ENCODE peak calls at places on chromosomes 16 and 17, in six cellular contexts. U is heart right ventricle, L is suprapubic skin, I is lower leg skin, M is AG04450, Y is hepatocyte. X is an unnamed sample.
A peak's percentile ranks its signal among the peaks of the same experiment; 100 is the strongest.

GRCh38 chr16:526181-527014 is 1.1 kb upstream of the CAPN15 start:
- DNase-seq in U (peak; percentile 65), L (no peak), I (no peak), M (no peak), Y (peak; percentile 80), X (peak; percentile 41)

GRCh38 chr16:54194008-54194731 is 92.4 kb downstream of the IRX3 start:
- DNase-seq in U (peak; percentile 91), L (peak; percentile 95), I (peak; percentile 95), M (no peak), Y (no peak), X (no peak)

GRCh38 chr17:67157732-67158639 is 87.0 kb downstream of the HELZ start:
- DNase-seq in U (no peak), L (no peak), I (no peak), M (no peak), Y (peak; percentile 34), X (peak; percentile 27)

GRCh38 chr16:87352818-87353217 is 30.8 kb downstream of the FBXO31 start:
- DNase-seq in U (no peak), L (no peak), I (no peak), M (no peak), Y (no peak), X (no peak)

GRCh38 chr17:80716986-80717385 is 172.3 kb downstream of the RPTOR start:
- DNase-seq in U (no peak), L (no peak), I (no peak), M (no peak), Y (no peak), X (no peak)

GRCh38 chr16:35797811-35798210 is 2338.4 kb downstream of the TP53TG3F start:
- DNase-seq in U (no peak), L (no peak), I (no peak), M (no peak), Y (no peak), X (no peak)

GRCh38 chr16:47716571-47716970 is 255.4 kb downstream of the PHKB start:
- DNase-seq in U (no peak), L (no peak), I (no peak), M (no peak), Y (no peak), X (no peak)

GRCh38 chr16:56558024-56558747 is 6.7 kb upstream of the MT4 start:
- DNase-seq in U (no peak), L (no peak), I (no peak), M (peak; percentile 8), Y (no peak), X (peak; percentile 82)

GRCh38 chr17:75521951-75522727 is 3.4 kb upstream of the LLGL2 start:
- DNase-seq in U (no peak), L (no peak), I (no peak), M (no peak), Y (no peak), X (no peak)

GRCh38 chr16:57502048-57502775 is 15.9 kb upstream of the DOK4 start:
- DNase-seq in U (no peak), L (no peak), I (no peak), M (no peak), Y (no peak), X (no peak)

GRCh38 chr16:50680907-50681885 is at the start of gene SNX20:
- DNase-seq in U (no peak), L (no peak), I (peak; percentile 87), M (no peak), Y (no peak), X (no peak)

GRCh38 chr17:73182616-73183310 is 10.1 kb upstream of the COG1 start:
- DNase-seq in U (no peak), L (no peak), I (no peak), M (peak; percentile 6), Y (no peak), X (no peak)

GRCh38 chr17:50918071-50918932 is 52.1 kb upstream of the TOB1 start:
- DNase-seq in U (no peak), L (no peak), I (no peak), M (no peak), Y (no peak), X (no peak)

DNA sequence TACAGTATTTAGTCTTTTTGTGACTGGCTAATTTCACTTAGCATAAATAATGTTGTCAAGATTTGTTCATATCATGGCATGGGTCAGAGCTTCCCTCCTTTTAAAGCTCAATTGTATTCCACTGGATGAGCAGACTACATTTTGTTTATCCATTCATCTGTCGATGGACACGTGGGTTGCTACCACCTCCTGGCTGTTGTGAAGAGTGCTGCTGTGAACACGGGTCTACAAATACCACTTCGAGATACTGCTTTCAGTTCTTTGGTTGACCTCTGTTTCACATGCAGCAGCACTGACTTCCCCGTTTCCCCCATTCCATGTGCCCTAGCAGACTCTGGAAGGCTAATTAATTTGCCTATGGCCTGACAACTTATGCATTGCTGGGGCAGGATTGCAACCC is 285.4 kb downstream of the SHISA9 start:
- DNase-seq in U (no peak), L (no peak), I (no peak), M (no peak), Y (no peak), X (no peak)
- TF ChIP-seq CTCF in U (no peak), L (no peak), I (no peak), M (no peak), Y (peak; percentile 3), X (no peak)

DNA sequence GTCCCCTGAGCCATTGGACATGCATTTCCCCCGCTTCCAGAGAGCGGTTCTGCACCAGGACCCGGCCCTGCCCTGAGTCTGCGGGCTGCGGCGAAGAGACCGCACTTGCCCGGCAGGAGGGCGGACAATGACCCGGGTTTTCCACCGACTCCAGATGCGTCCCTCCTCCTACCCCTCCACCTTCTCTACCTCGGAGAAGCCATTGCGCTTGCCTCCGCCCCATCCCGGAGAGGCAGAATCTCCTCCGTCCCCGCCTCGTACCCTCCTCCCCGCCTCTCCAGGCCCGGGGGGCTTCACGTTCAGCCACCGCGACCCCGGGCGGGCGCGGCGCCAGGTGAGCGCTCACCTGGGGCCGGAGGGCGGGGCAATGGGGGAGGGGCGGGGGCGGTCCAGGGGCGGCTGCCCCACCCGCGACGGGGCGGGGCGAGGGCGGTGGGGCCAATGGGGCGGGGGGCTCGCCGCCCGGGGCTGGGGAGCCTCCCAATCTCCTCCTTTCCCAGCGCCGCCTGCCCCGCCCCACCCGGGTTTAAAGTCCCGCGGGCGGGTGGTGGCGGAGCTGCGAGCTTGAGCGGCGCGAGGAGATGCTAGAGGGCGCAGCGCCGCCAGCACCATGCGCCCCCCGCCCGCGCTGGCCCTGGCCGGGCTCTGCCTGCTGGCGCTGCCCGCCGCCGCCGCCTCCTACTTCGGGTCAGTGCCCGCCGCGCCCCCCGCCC is at the start of gene WNT9B:
- DNase-seq in U (no peak), L (no peak), I (no peak), M (no peak), Y (peak; percentile 90), X (no peak)
- TF ChIP-seq CTCF in U (no peak), L (no peak), I (no peak), M (no peak), Y (no peak), X (no peak)

DNA sequence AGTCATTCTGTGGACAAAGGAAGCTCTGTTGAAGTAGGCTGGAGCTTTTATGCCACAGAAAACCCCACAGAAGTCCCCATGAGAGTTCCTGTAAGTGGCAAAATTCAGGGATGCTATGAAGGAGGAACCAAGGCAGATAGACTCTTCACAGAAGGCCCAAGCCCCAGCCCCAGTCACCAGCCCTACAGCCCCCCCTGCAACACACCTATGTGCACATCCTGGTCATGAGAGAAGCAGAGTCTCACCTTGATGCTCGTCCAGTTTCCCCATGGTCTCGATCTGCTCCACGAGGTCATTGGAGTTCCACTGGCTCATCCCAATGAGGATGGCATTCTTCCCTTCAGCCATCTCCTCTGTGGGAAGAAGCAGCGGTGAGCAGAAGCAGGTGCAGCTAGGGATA is 31.2 kb downstream of the PITPNM3 start:
- DNase-seq in U (no peak), L (peak; percentile 48), I (no peak), M (no peak), Y (no peak), X (no peak)
- TF ChIP-seq CTCF in U (no peak), L (no peak), I (no peak), M (no peak), Y (no peak), X (no peak)

GRCh38 chr17:4365628-4366311 is 705 bp downstream of the UBE2G1 start:
- DNase-seq in U (peak; percentile 46), L (peak; percentile 79), I (peak; percentile 90), M (no peak), Y (peak; percentile 77), X (no peak)

GRCh38 chr17:4365103-4365627 is 1.3 kb downstream of the UBE2G1 start:
- DNase-seq in U (peak; percentile 92), L (peak; percentile 93), I (peak; percentile 96), M (peak; percentile 77), Y (peak; percentile 94), X (peak; percentile 75)

GRCh38 chr17:4358154-4358553 is 8.3 kb downstream of the UBE2G1 start:
- DNase-seq in U (no peak), L (peak; percentile 3), I (no peak), M (no peak), Y (no peak), X (no peak)

GRCh38 chr17:4364622-4365041 is 1.8 kb downstream of the UBE2G1 start:
- DNase-seq in U (no peak), L (peak; percentile 74), I (peak; percentile 83), M (no peak), Y (no peak), X (no peak)

DNA sequence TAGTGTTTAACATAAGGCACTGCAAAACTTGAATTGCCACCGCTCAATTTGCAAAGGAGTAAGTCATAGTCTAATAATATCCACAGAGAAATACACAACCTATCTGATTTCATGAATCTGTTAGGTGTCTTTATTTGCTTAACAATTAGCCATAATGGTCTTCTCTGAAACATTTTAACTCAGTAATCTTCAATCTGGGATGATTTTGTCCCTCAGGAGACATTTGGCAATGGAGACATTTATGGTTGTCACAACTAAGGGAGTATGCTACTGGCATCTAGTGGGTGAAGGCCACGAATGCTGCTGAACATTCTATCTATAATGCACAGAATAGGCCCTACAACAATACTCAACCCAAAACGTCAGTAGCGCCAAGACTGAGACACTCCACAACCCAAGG is 4.3 kb downstream of the UBE2G1 start:
- DNase-seq in U (no peak), L (peak; percentile 12), I (no peak), M (no peak), Y (no peak), X (no peak)
- TF ChIP-seq CTCF in U (no peak), L (no peak), I (no peak), M (no peak), Y (peak; percentile 27), X (no peak)

DNA sequence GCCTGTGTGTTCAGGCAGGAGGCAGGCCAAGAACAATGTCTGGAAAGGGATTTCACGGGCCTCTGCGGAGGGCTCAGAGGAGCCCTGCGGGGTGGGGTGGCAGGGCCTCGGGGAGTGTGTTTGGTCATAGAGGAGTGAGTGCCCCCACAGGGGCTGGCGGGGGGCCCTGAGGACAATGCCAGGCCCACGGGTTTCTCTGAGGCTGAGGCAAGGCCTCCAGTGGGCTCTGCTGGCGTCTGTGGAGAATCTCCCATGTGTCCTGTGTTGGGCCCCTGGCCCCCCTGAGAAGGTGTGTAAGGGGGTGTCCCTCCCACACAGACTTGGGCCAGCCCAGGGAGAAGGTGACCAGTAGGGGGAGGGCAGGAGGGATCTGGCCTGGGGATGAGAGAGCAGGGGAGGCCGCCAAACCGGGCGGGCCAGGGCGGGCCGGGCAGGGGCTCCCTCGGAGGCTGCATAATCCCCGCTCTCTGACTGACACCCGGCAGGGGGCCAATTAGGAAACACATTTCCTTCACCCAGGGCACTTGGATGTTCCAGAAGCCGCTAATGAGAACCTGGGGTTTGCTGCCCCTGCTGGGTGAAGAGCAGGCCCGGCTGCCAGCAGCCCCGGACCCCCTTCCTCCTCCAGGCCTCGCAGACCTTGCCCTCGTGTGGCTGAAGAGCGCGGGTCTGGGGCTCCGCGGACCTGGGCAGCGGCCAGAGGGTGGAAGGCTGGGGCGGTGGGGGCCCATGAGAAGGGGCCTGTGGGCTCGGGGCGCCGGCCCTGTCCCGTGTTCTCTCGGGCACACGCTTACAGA is 204.2 kb downstream of the NTN1 start:
- DNase-seq in U (no peak), L (no peak), I (no peak), M (no peak), Y (no peak), X (no peak)
- TF ChIP-seq CTCF in U (no peak), L (no peak), I (no peak), M (peak; percentile 1), Y (no peak), X (peak; percentile 13)